ENCODE peak calls at places on chromosome 11, in seven cellular contexts. G, W, H, O, E, J and P are unnamed samples.

GRCh38 chr11:48001438-48002021 is 21.2 kb downstream of the PTPRJ start:
- DNase-seq in G (peak), W (no peak), H (no peak), O (peak), E (peak), J (no peak), P (peak)

GRCh38 chr11:1926156-1927031 is 6.9 kb downstream of the TNNT3 start:
- DNase-seq in G (no peak), W (no peak), H (no peak), O (no peak), E (no peak), J (no peak), P (no peak)

GRCh38 chr11:57303990-57304579 is 20.7 kb downstream of the TNKS1BP1 start:
- DNase-seq in G (peak), W (no peak), H (no peak), O (no peak), E (no peak), J (no peak), P (no peak)

GRCh38 chr11:93821617-93822016 is 28.8 kb downstream of the VSTM5 start:
- DNase-seq in G (no peak), W (no peak), H (no peak), O (no peak), E (no peak), J (no peak), P (no peak)

GRCh38 chr11:132125855-132126841 is 755.7 kb downstream of the NTM start:
- DNase-seq in G (peak), W (no peak), H (peak), O (no peak), E (peak), J (no peak), P (peak)

GRCh38 chr11:15692739-15693138 is 578.0 kb downstream of the INSC start:
- DNase-seq in G (no peak), W (no peak), H (no peak), O (no peak), E (peak), J (no peak), P (no peak)

GRCh38 chr11:29051935-29052334 is 943.7 kb downstream of the METTL15 start:
- DNase-seq in G (no peak), W (no peak), H (no peak), O (no peak), E (peak), J (no peak), P (no peak)

GRCh38 chr11:128148208-128148607 is 439.1 kb downstream of the ETS1 start:
- DNase-seq in G (no peak), W (no peak), H (no peak), O (no peak), E (no peak), J (no peak), P (no peak)

GRCh38 chr11:68020575-68020974 is 9.9 kb upstream of the NDUFS8 start:
- DNase-seq in G (no peak), W (no peak), H (peak), O (peak), E (peak), J (no peak), P (no peak)

GRCh38 chr11:46677991-46678740 is 22.3 kb downstream of the ARHGAP1 start:
- DNase-seq in G (no peak), W (no peak), H (no peak), O (no peak), E (peak), J (no peak), P (no peak)
- TF ChIP-seq CTCF in G (no peak), W (no peak), H (no peak), O (no peak), E (peak), J (no peak), P (no peak)

GRCh38 chr11:109423860-109424190 is 1.8 kb downstream of the C11orf87 start:
- DNase-seq in G (no peak), W (no peak), H (peak), O (no peak), E (no peak), J (no peak), P (no peak)

GRCh38 chr11:109424893-109425292 is 2.9 kb downstream of the C11orf87 start:
- DNase-seq in G (no peak), W (no peak), H (no peak), O (peak), E (no peak), J (no peak), P (peak)

GRCh38 chr11:109423114-109423859 is 1.3 kb downstream of the C11orf87 start:
- DNase-seq in G (peak), W (no peak), H (peak), O (no peak), E (no peak), J (no peak), P (peak)

GRCh38 chr11:109426442-109426841 is 4.5 kb downstream of the C11orf87 start:
- DNase-seq in G (no peak), W (no peak), H (no peak), O (no peak), E (no peak), J (no peak), P (no peak)

DNA sequence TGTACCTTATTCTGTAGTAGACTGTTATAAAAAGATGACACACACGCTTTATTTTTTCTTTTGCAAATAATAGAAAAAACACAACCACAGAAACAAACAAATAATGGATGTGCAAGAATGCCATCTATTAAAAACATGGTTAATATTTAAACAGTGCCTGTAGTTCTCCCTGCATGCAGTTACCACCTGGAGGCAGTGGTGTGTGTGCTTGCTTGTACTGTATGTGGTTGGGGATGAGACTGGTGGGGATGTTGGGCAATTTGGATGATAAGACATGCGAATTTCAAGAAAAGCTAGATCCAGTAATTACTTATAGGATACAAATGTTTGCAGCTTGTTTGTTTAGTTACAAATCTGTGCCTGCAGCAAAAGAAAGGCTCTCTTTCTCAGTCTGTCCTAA is 3.6 kb downstream of the C11orf87 start:
- DNase-seq in G (no peak), W (no peak), H (no peak), O (no peak), E (no peak), J (no peak), P (no peak)
- TF ChIP-seq CTCF in G (peak), W (no peak), H (no peak), O (no peak), E (no peak), J (no peak), P (no peak)

DNA sequence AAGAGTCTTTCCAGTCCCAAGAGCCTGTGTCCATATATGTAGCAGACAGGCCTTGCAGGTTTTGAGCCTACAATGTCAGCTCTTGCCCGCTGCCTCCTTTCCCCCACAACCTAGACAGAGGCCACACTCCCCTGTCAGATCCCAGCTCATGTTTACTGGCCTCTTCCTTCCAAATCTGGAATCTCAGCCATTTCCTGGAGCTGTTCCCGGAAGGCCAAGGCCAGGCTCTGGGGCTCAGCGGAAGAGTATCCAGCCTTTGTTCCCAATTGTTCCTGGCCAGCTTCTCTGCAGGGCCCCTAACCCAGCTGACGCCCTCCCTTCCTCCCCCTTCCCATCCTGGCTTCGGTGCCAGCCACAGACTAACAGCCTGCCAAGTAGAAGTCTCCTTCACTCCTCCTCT is 1.0 kb upstream of the ROBO4 start:
- DNase-seq in G (peak), W (no peak), H (no peak), O (no peak), E (no peak), J (peak), P (no peak)
- TF ChIP-seq CTCF in G (no peak), W (no peak), H (no peak), O (no peak), E (peak), J (no peak), P (no peak)

GRCh38 chr11:66868082-66868725 is 11.3 kb downstream of the LRFN4 start:
- DNase-seq in G (no peak), W (no peak), H (no peak), O (no peak), E (no peak), J (no peak), P (no peak)

GRCh38 chr11:66867425-66868040 is 10.7 kb downstream of the LRFN4 start:
- DNase-seq in G (no peak), W (no peak), H (peak), O (no peak), E (no peak), J (no peak), P (no peak)

GRCh38 chr11:66870131-66870530 is 13.3 kb downstream of the LRFN4 start:
- DNase-seq in G (no peak), W (no peak), H (peak), O (no peak), E (no peak), J (no peak), P (no peak)

GRCh38 chr11:66869471-66869870 is 12.6 kb downstream of the LRFN4 start:
- DNase-seq in G (no peak), W (no peak), H (no peak), O (no peak), E (no peak), J (no peak), P (no peak)

DNA sequence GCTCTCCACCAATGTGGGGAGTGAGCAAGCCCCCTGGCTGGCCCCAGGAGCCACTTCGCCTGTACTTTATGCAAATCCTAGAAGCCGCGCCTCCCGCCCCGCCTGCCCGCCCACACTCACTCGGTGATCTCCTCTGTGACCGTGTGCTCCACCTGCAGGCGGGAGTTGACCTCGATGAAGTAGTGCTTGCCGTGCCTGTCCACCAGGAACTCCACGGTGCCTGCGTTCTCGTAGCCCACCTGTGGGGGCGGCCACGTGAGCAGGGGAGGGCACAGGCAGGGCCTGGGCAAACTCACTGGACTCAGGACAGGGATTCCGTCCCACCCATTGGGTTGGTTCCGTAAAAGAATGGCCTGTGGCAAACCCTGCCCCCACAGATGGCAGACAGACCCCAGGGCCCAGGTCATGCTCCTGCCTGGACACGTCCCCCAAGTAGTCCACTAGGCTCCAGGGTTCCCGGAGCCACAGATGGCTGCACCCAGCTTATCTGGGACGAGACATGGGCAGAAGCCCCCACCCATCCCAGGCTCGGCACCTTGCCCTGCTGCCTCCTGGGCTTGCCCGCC is 11.9 kb downstream of the LRFN4 start:
- DNase-seq in G (no peak), W (no peak), H (peak), O (peak), E (no peak), J (no peak), P (peak)
- TF ChIP-seq CTCF in G (no peak), W (no peak), H (peak), O (peak), E (no peak), J (no peak), P (peak)